ENCODE peak calls at places on chromosomes 1 and 21, in seven cellular contexts. One of them, this sample, is unnamed.

GRCh38 chr21:36499578-36500471 is 19.9 kb upstream of the CLDN14 start:
- DNase-seq in vagina: no peak
- DNase-seq in heart right ventricle: no peak
- DNase-seq in PC-3: peak; percentile 70
- DNase-seq in breast epithelium: peak; percentile 63
- DNase-seq in K562: no peak
- DNase-seq in GM23338: no peak
- DNase-seq in this sample: no peak

GRCh38 chr1:91853397-91853796 is 32.6 kb downstream of the TGFBR3 start:
- DNase-seq in vagina: no peak
- DNase-seq in heart right ventricle: no peak
- DNase-seq in PC-3: no peak
- DNase-seq in breast epithelium: no peak
- DNase-seq in K562: no peak
- DNase-seq in GM23338: no peak
- DNase-seq in this sample: no peak

GRCh38 chr1:108831225-108831624 is 25.7 kb downstream of the AKNAD1 start:
- DNase-seq in vagina: no peak
- DNase-seq in heart right ventricle: no peak
- DNase-seq in PC-3: peak; percentile 67
- DNase-seq in breast epithelium: no peak
- DNase-seq in K562: no peak
- DNase-seq in GM23338: no peak
- DNase-seq in this sample: no peak

GRCh38 chr1:16073490-16074104 is at the start of gene FAM131C:
- DNase-seq in vagina: no peak
- DNase-seq in heart right ventricle: no peak
- DNase-seq in PC-3: peak; percentile 54
- DNase-seq in breast epithelium: no peak
- DNase-seq in K562: peak; percentile 91
- DNase-seq in GM23338: peak; percentile 65
- DNase-seq in this sample: no peak

GRCh38 chr1:215637041-215637573 is 70.0 kb downstream of the KCTD3 start:
- DNase-seq in vagina: no peak
- DNase-seq in heart right ventricle: no peak
- DNase-seq in PC-3: no peak
- DNase-seq in breast epithelium: peak; percentile 79
- DNase-seq in K562: no peak
- DNase-seq in GM23338: no peak
- DNase-seq in this sample: no peak

GRCh38 chr1:31848381-31848897 is 32.6 kb upstream of the SPOCD1 start:
- DNase-seq in vagina: no peak
- DNase-seq in heart right ventricle: no peak
- DNase-seq in PC-3: no peak
- DNase-seq in breast epithelium: no peak
- DNase-seq in K562: no peak
- DNase-seq in GM23338: no peak
- DNase-seq in this sample: no peak

GRCh38 chr21:41029573-41029972 is 138.4 kb upstream of the BACE2 start:
- DNase-seq in vagina: no peak
- DNase-seq in heart right ventricle: no peak
- DNase-seq in PC-3: no peak
- DNase-seq in breast epithelium: no peak
- DNase-seq in K562: no peak
- DNase-seq in GM23338: no peak
- DNase-seq in this sample: no peak

GRCh38 chr1:111372336-111372965 is 55.1 kb downstream of the OVGP1 start:
- DNase-seq in vagina: no peak
- DNase-seq in heart right ventricle: no peak
- DNase-seq in PC-3: no peak
- DNase-seq in breast epithelium: no peak
- DNase-seq in K562: no peak
- DNase-seq in GM23338: no peak
- DNase-seq in this sample: peak; percentile 9

GRCh38 chr21:40383951-40384350 is 463.0 kb downstream of the DSCAM start:
- DNase-seq in vagina: no peak
- DNase-seq in heart right ventricle: no peak
- DNase-seq in PC-3: no peak
- DNase-seq in breast epithelium: no peak
- DNase-seq in K562: no peak
- DNase-seq in GM23338: no peak
- DNase-seq in this sample: no peak

GRCh38 chr21:34020005-34020847 is 53.2 kb upstream of the MRPS6 start:
- DNase-seq in vagina: no peak
- DNase-seq in heart right ventricle: no peak
- DNase-seq in PC-3: no peak
- DNase-seq in breast epithelium: no peak
- DNase-seq in K562: no peak
- DNase-seq in GM23338: no peak
- DNase-seq in this sample: no peak

GRCh38 chr1:96236156-96236739 is 485.3 kb upstream of the PTBP2 start:
- DNase-seq in vagina: no peak
- DNase-seq in heart right ventricle: no peak
- DNase-seq in PC-3: peak; percentile 73
- DNase-seq in breast epithelium: no peak
- DNase-seq in K562: peak; percentile 11
- DNase-seq in GM23338: peak; percentile 77
- DNase-seq in this sample: peak; percentile 4

GRCh38 chr1:47031059-47031458 is 7.6 kb downstream of the CYP4X1 start:
- DNase-seq in vagina: no peak
- DNase-seq in heart right ventricle: no peak
- DNase-seq in PC-3: peak; percentile 79
- DNase-seq in breast epithelium: peak; percentile 39
- DNase-seq in K562: no peak
- DNase-seq in GM23338: no peak
- DNase-seq in this sample: no peak

GRCh38 chr1:27589841-27590426 is 14.0 kb downstream of the AHDC1 start:
- DNase-seq in vagina: no peak
- DNase-seq in heart right ventricle: peak; percentile 72
- DNase-seq in PC-3: peak; percentile 44
- DNase-seq in breast epithelium: no peak
- DNase-seq in K562: no peak
- DNase-seq in GM23338: no peak
- DNase-seq in this sample: no peak

GRCh38 chr1:234533975-234534876 is 55.2 kb upstream of the TARBP1 start:
- DNase-seq in vagina: no peak
- DNase-seq in heart right ventricle: peak; percentile 89
- DNase-seq in PC-3: no peak
- DNase-seq in breast epithelium: peak; percentile 97
- DNase-seq in K562: no peak
- DNase-seq in GM23338: no peak
- DNase-seq in this sample: peak; percentile 65

GRCh38 chr1:226637147-226637935 is 88.8 kb downstream of the STUM start:
- DNase-seq in vagina: no peak
- DNase-seq in heart right ventricle: peak; percentile 53
- DNase-seq in PC-3: no peak
- DNase-seq in breast epithelium: no peak
- DNase-seq in K562: peak; percentile 75
- DNase-seq in GM23338: peak; percentile 76
- DNase-seq in this sample: no peak

GRCh38 chr1:165875171-165875570 is 47.8 kb downstream of the UCK2 start:
- DNase-seq in vagina: no peak
- DNase-seq in heart right ventricle: no peak
- DNase-seq in PC-3: no peak
- DNase-seq in breast epithelium: no peak
- DNase-seq in K562: no peak
- DNase-seq in GM23338: no peak
- DNase-seq in this sample: no peak

GRCh38 chr1:208942394-208942793 is 641.1 kb upstream of the CAMK1G start:
- DNase-seq in vagina: no peak
- DNase-seq in heart right ventricle: no peak
- DNase-seq in PC-3: peak; percentile 91
- DNase-seq in breast epithelium: no peak
- DNase-seq in K562: no peak
- DNase-seq in GM23338: no peak
- DNase-seq in this sample: no peak

GRCh38 chr1:214022229-214022791 is 34.5 kb downstream of the PROX1 start:
- DNase-seq in vagina: no peak
- DNase-seq in heart right ventricle: no peak
- DNase-seq in PC-3: no peak
- DNase-seq in breast epithelium: no peak
- DNase-seq in K562: no peak
- DNase-seq in GM23338: no peak
- DNase-seq in this sample: no peak

GRCh38 chr1:11927866-11928592 is 1.8 kb upstream of the KIAA2013 start:
- DNase-seq in vagina: no peak
- DNase-seq in heart right ventricle: no peak
- DNase-seq in PC-3: peak; percentile 84
- DNase-seq in breast epithelium: peak; percentile 55
- DNase-seq in K562: no peak
- DNase-seq in GM23338: no peak
- DNase-seq in this sample: no peak

GRCh38 chr1:11934295-11935039 is at the start of gene PLOD1:
- DNase-seq in vagina: no peak
- DNase-seq in heart right ventricle: peak; percentile 94
- DNase-seq in PC-3: peak; percentile 86
- DNase-seq in breast epithelium: peak; percentile 76
- DNase-seq in K562: peak; percentile 97
- DNase-seq in GM23338: peak; percentile 82
- DNase-seq in this sample: peak; percentile 63

GRCh38 chr1:11929849-11930248 is 3.6 kb upstream of the KIAA2013 start:
- DNase-seq in vagina: no peak
- DNase-seq in heart right ventricle: peak; percentile 66
- DNase-seq in PC-3: peak; percentile 61
- DNase-seq in breast epithelium: no peak
- DNase-seq in K562: no peak
- DNase-seq in GM23338: no peak
- DNase-seq in this sample: no peak

GRCh38 chr1:11931845-11932244 is 2.7 kb upstream of the PLOD1 start:
- DNase-seq in vagina: no peak
- DNase-seq in heart right ventricle: no peak
- DNase-seq in PC-3: no peak
- DNase-seq in breast epithelium: no peak
- DNase-seq in K562: no peak
- DNase-seq in GM23338: no peak
- DNase-seq in this sample: no peak

GRCh38 chr1:11930571-11931445 is 3.7 kb upstream of the PLOD1 start:
- DNase-seq in vagina: no peak
- DNase-seq in heart right ventricle: no peak
- DNase-seq in PC-3: no peak
- DNase-seq in breast epithelium: no peak
- DNase-seq in K562: no peak
- DNase-seq in GM23338: no peak
- DNase-seq in this sample: no peak
- H3K27ac ChIP-seq in vagina: peak overlapping the region; percentile 48
- H3K27ac ChIP-seq in heart right ventricle: peak overlapping the region; percentile 51
- H3K27ac ChIP-seq in PC-3: no peak overlapping the region
- H3K27ac ChIP-seq in breast epithelium: peak overlapping the region; percentile 74
- H3K27ac ChIP-seq in K562: peak overlapping the region; percentile 38
- H3K27ac ChIP-seq in GM23338: no peak overlapping the region
- H3K27ac ChIP-seq in this sample: no peak overlapping the region

GRCh38 chr1:18110968-18111367 is 3.4 kb downstream of the IGSF21 start:
- DNase-seq in vagina: no peak
- DNase-seq in heart right ventricle: peak; percentile 52
- DNase-seq in PC-3: no peak
- DNase-seq in breast epithelium: no peak
- DNase-seq in K562: peak; percentile 71
- DNase-seq in GM23338: peak; percentile 56
- DNase-seq in this sample: no peak
- H3K27ac ChIP-seq in vagina: no peak overlapping the region
- H3K27ac ChIP-seq in heart right ventricle: no peak overlapping the region
- H3K27ac ChIP-seq in PC-3: no peak overlapping the region
- H3K27ac ChIP-seq in breast epithelium: no peak overlapping the region
- H3K27ac ChIP-seq in K562: no peak overlapping the region
- H3K27ac ChIP-seq in GM23338: no peak overlapping the region
- H3K27ac ChIP-seq in this sample: no peak overlapping the region

DNA sequence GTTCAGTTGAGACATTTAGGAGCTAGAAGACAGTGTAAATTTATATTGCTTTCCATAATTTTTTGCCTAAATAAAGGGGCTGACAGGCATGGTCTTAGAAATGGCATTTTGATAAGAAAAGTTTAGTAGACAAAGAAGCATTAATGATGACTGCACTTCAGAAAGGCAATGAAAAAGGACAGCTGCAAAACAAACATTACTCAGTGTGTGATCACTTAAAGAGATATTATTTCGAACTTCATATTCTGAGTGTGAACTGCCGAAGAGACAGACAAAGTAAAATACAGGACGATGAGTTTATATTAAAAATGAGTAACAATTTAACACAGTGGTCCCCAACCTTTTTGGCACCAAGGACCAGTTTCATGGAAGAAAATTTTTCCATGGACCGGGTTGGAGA is 243.1 kb downstream of the DPYD start:
- DNase-seq in vagina: no peak
- DNase-seq in heart right ventricle: no peak
- DNase-seq in PC-3: peak; percentile 62
- DNase-seq in breast epithelium: no peak
- DNase-seq in K562: no peak
- DNase-seq in GM23338: no peak
- DNase-seq in this sample: no peak
- H3K27ac ChIP-seq in vagina: no peak overlapping the region
- H3K27ac ChIP-seq in heart right ventricle: no peak overlapping the region
- H3K27ac ChIP-seq in PC-3: peak overlapping the region; percentile 5
- H3K27ac ChIP-seq in breast epithelium: no peak overlapping the region
- H3K27ac ChIP-seq in K562: no peak overlapping the region
- H3K27ac ChIP-seq in GM23338: no peak overlapping the region
- H3K27ac ChIP-seq in this sample: no peak overlapping the region

GRCh38 chr1:245046310-245046709 is 108.5 kb upstream of the KIF26B start:
- DNase-seq in vagina: no peak
- DNase-seq in heart right ventricle: no peak
- DNase-seq in PC-3: no peak
- DNase-seq in breast epithelium: no peak
- DNase-seq in K562: no peak
- DNase-seq in GM23338: no peak
- DNase-seq in this sample: no peak
- H3K27ac ChIP-seq in vagina: no peak overlapping the region
- H3K27ac ChIP-seq in heart right ventricle: no peak overlapping the region
- H3K27ac ChIP-seq in PC-3: no peak overlapping the region
- H3K27ac ChIP-seq in breast epithelium: no peak overlapping the region
- H3K27ac ChIP-seq in K562: no peak overlapping the region
- H3K27ac ChIP-seq in GM23338: peak overlapping the region; percentile 81
- H3K27ac ChIP-seq in this sample: no peak overlapping the region

GRCh38 chr1:19547814-19548213 is 62.5 kb upstream of the CAPZB start:
- DNase-seq in vagina: no peak
- DNase-seq in heart right ventricle: no peak
- DNase-seq in PC-3: peak; percentile 21
- DNase-seq in breast epithelium: no peak
- DNase-seq in K562: no peak
- DNase-seq in GM23338: no peak
- DNase-seq in this sample: no peak
- H3K27ac ChIP-seq in vagina: no peak overlapping the region
- H3K27ac ChIP-seq in heart right ventricle: no peak overlapping the region
- H3K27ac ChIP-seq in PC-3: no peak overlapping the region
- H3K27ac ChIP-seq in breast epithelium: no peak overlapping the region
- H3K27ac ChIP-seq in K562: no peak overlapping the region
- H3K27ac ChIP-seq in GM23338: no peak overlapping the region
- H3K27ac ChIP-seq in this sample: no peak overlapping the region